ENCODE peak calls at places on chromosomes 3 and 15, in seven cellular contexts. D is amygdala; C is memory B cell; V is stimulated activated CD4-positive, alpha-beta T cell treated with anti-CD3 and anti-CD28 coated beads, Interleukin-1b, Interleukin-23, amount 100 ng/mL, for 4 hours; O is T-cell; S is pancreas; Q is COR-L47. M is an unnamed sample.

GRCh38 chr3:42043116-42043796 is 47.9 kb upstream of the TRAK1 start:
- DNase-seq in D (no peak), C (no peak), V (no peak), O (no peak), S (no peak), Q (peak; percentile 14), M (peak; percentile 73)

GRCh38 chr15:37885651-37886050 is 48.8 kb upstream of the TMCO5A start:
- DNase-seq in D (no peak), C (no peak), V (no peak), O (no peak), S (no peak), Q (no peak), M (no peak)

GRCh38 chr3:114299421-114299820 is 5.6 kb downstream of the TIGIT start:
- DNase-seq in D (no peak), C (no peak), V (no peak), O (peak; percentile 20), S (no peak), Q (peak; percentile 30), M (peak; percentile 18)

GRCh38 chr15:52218816-52219215 is 27.6 kb upstream of the GNB5 start:
- DNase-seq in D (no peak), C (no peak), V (no peak), O (no peak), S (no peak), Q (no peak), M (no peak)

GRCh38 chr3:141795719-141796435 is 32.7 kb downstream of the GRK7 start:
- DNase-seq in D (no peak), C (no peak), V (no peak), O (peak; percentile 22), S (no peak), Q (no peak), M (no peak)

GRCh38 chr3:12415014-12415653 is 69.1 kb upstream of the TSEN2 start:
- DNase-seq in D (no peak), C (no peak), V (no peak), O (no peak), S (no peak), Q (no peak), M (no peak)

GRCh38 chr3:24374801-24375200 is 119.8 kb downstream of the THRB start:
- DNase-seq in D (no peak), C (no peak), V (no peak), O (no peak), S (no peak), Q (no peak), M (no peak)

GRCh38 chr3:127009531-127009930 is 26.6 kb downstream of the PLXNA1 start:
- DNase-seq in D (no peak), C (no peak), V (no peak), O (no peak), S (no peak), Q (no peak), M (no peak)

GRCh38 chr3:187271582-187271981 is 20.0 kb downstream of the MASP1 start:
- DNase-seq in D (no peak), C (no peak), V (no peak), O (no peak), S (no peak), Q (no peak), M (no peak)

GRCh38 chr3:147422934-147423599 is 13.9 kb downstream of the ZIC1 start:
- DNase-seq in D (no peak), C (no peak), V (no peak), O (no peak), S (peak; percentile 43), Q (no peak), M (no peak)

M was measured in iPS DF 6.9.